ENCODE peak calls at places on chromosomes 5 and 9, in five cellular contexts. One of them, this sample, is unnamed.

GRCh38 chr5:59840200-59840601 is 53.3 kb downstream of the PDE4D start:
- DNase-seq in mesenchymal stem cell: peak; percentile 78
- DNase-seq in H1: no peak
- DNase-seq in IMR-90: peak; percentile 72
- DNase-seq in H9: no peak
- DNase-seq in this sample: no peak

GRCh38 chr5:90504743-90505142 is 24.6 kb downstream of the LYSMD3 start:
- DNase-seq in mesenchymal stem cell: no peak
- DNase-seq in H1: no peak
- DNase-seq in IMR-90: no peak
- DNase-seq in H9: no peak
- DNase-seq in this sample: no peak

GRCh38 chr9:104810421-104811339 is 46.8 kb downstream of the NIPSNAP3B start:
- DNase-seq in mesenchymal stem cell: peak; percentile 6
- DNase-seq in H1: no peak
- DNase-seq in IMR-90: peak; percentile 59
- DNase-seq in H9: no peak
- DNase-seq in this sample: no peak

GRCh38 chr9:114448706-114449105 is 56.6 kb downstream of the WHRN start:
- DNase-seq in mesenchymal stem cell: peak; percentile 5
- DNase-seq in H1: no peak
- DNase-seq in IMR-90: peak; percentile 18
- DNase-seq in H9: no peak
- DNase-seq in this sample: no peak

GRCh38 chr5:72465068-72465467 is 42.1 kb downstream of the ZNF366 start:
- DNase-seq in mesenchymal stem cell: no peak
- DNase-seq in H1: no peak
- DNase-seq in IMR-90: no peak
- DNase-seq in H9: no peak
- DNase-seq in this sample: no peak

GRCh38 chr9:136804509-136805206 is 3.1 kb upstream of the RABL6 start:
- DNase-seq in mesenchymal stem cell: no peak
- DNase-seq in H1: no peak
- DNase-seq in IMR-90: no peak
- DNase-seq in H9: no peak
- DNase-seq in this sample: no peak

GRCh38 chr9:71001780-71002386 is 119.5 kb downstream of the TRPM3 start:
- DNase-seq in mesenchymal stem cell: no peak
- DNase-seq in H1: no peak
- DNase-seq in IMR-90: peak; percentile 25
- DNase-seq in H9: peak; percentile 58
- DNase-seq in this sample: peak; percentile 18

GRCh38 chr5:127839072-127839471 is 135.9 kb downstream of the CCDC192 start:
- DNase-seq in mesenchymal stem cell: no peak
- DNase-seq in H1: no peak
- DNase-seq in IMR-90: no peak
- DNase-seq in H9: no peak
- DNase-seq in this sample: no peak

GRCh38 chr5:22899341-22899740 is 46.2 kb upstream of the CDH12 start:
- DNase-seq in mesenchymal stem cell: no peak
- DNase-seq in H1: no peak
- DNase-seq in IMR-90: no peak
- DNase-seq in H9: no peak
- DNase-seq in this sample: no peak

GRCh38 chr5:77024490-77024889 is 5.7 kb upstream of the AGGF1 start:
- DNase-seq in mesenchymal stem cell: no peak
- DNase-seq in H1: no peak
- DNase-seq in IMR-90: no peak
- DNase-seq in H9: no peak
- DNase-seq in this sample: no peak

GRCh38 chr5:145510324-145510723 is 324.8 kb downstream of the PRELID2 start:
- DNase-seq in mesenchymal stem cell: peak; percentile 54
- DNase-seq in H1: no peak
- DNase-seq in IMR-90: peak; percentile 71
- DNase-seq in H9: no peak
- DNase-seq in this sample: no peak

GRCh38 chr9:84230355-84231136 is 110.0 kb downstream of the SLC28A3 start:
- DNase-seq in mesenchymal stem cell: peak; percentile 48
- DNase-seq in H1: no peak
- DNase-seq in IMR-90: peak; percentile 10
- DNase-seq in H9: no peak
- DNase-seq in this sample: no peak

DNA sequence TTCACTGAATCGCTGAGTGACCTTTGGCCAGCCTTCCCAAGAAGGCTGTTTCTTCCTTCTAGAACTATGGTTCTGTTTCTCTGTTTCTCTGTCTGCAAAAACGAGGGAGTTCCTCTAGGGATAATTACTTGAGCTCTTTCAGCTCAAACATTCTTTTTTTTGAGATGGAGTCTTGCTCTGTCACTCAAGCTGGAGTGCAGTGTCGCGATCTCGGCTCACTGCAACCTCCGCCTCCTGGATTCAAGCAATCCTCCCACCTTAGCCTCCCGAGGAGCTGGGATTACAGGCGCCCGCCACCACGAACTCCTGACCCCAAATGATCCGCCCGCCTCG is 656 bp downstream of the TOMM5 start:
- DNase-seq in mesenchymal stem cell: no peak
- DNase-seq in H1: no peak
- DNase-seq in IMR-90: no peak
- DNase-seq in H9: no peak
- DNase-seq in this sample: no peak
- H3K14ac ChIP-seq in mesenchymal stem cell: no peak overlapping the region
- H3K14ac ChIP-seq in H1: no peak overlapping the region
- H3K14ac ChIP-seq in IMR-90: no peak overlapping the region
- H3K14ac ChIP-seq in H9: peak overlapping the region; percentile 99
- H3K14ac ChIP-seq in this sample: peak overlapping the region; percentile 98

GRCh38 chr5:124662261-124662781 is 84.1 kb downstream of the ZNF608 start:
- DNase-seq in mesenchymal stem cell: no peak
- DNase-seq in H1: no peak
- DNase-seq in IMR-90: no peak
- DNase-seq in H9: no peak
- DNase-seq in this sample: peak; percentile 51
- H3K4me1 ChIP-seq in mesenchymal stem cell: peaks cover 13% of the 10 kb centered on the region
- H3K4me1 ChIP-seq in H1: peaks cover 14% of the 10 kb centered on the region
- H3K4me1 ChIP-seq in IMR-90: peaks cover 29% of the 10 kb centered on the region
- H3K4me1 ChIP-seq in H9: peaks cover 25% of the 10 kb centered on the region
- H3K4me1 ChIP-seq in this sample: peaks cover 35% of the 10 kb centered on the region

DNA sequence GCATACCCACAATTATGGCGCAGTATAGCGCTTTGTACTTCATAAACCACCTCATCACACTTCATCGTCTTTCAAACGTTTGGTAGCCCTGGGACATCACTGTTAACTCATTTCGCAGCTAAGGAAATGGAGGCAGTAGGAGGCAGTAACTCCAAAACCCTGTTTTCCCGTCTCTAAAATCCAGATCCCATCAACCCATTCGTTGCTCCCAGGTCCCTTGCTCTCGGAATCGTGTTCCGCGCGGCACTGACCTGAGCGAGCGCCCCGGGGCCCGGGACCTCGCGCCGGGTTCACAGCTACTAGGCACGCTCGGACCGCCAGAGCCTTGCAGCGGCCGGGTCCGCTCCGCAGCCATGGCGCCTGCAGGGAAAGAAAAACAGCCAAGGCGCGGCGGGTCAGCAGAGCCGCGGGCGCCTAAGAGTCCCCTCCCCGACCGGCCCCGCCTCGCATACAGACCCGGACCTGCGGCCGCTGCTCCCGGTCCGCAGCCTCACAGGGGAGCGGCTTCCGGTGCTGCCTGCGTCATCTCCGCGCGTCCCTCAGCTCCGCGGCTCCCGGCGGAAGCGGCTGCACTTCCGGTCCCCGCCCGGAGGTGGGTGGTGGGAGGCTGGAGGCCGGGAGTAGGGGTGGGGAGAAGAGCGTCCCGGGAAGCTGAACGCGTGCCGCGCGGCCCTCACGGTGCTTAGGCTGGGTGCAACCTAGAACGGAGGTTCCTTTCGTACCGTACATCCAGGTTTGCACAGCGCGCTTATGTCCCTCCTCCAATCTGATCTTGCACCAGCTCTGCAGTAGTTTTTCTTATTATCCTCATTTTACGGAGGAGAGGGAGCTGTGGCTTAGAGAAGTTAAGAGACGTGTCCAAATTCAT is at the start of gene FBXW2:
- DNase-seq in mesenchymal stem cell: peak; percentile 93
- DNase-seq in H1: peak; percentile 91
- DNase-seq in IMR-90: peak; percentile 89
- DNase-seq in H9: peak; percentile 95
- DNase-seq in this sample: peak; percentile 88
- H3K14ac ChIP-seq in mesenchymal stem cell: no peak within 1 kb of the TSS
- H3K14ac ChIP-seq in H1: no peak within 1 kb of the TSS
- H3K14ac ChIP-seq in IMR-90: peak within 1 kb of the TSS; percentile 94
- H3K14ac ChIP-seq in H9: peak within 1 kb of the TSS; percentile 96
- H3K14ac ChIP-seq in this sample: peak within 1 kb of the TSS; percentile 39

GRCh38 chr5:140220032-140220697 is 45.2 kb downstream of the CYSTM1 start:
- DNase-seq in mesenchymal stem cell: peak; percentile 60
- DNase-seq in H1: no peak
- DNase-seq in IMR-90: peak; percentile 66
- DNase-seq in H9: no peak
- DNase-seq in this sample: peak; percentile 39

GRCh38 chr5:140220698-140221064 is 45.7 kb downstream of the CYSTM1 start:
- DNase-seq in mesenchymal stem cell: peak; percentile 50
- DNase-seq in H1: no peak
- DNase-seq in IMR-90: no peak
- DNase-seq in H9: no peak
- DNase-seq in this sample: no peak

GRCh38 chr5:140221697-140222223 is 46.8 kb downstream of the CYSTM1 start:
- DNase-seq in mesenchymal stem cell: peak; percentile 80
- DNase-seq in H1: no peak
- DNase-seq in IMR-90: peak; percentile 93
- DNase-seq in H9: no peak
- DNase-seq in this sample: no peak

GRCh38 chr5:140217299-140218026 is 42.5 kb downstream of the CYSTM1 start:
- DNase-seq in mesenchymal stem cell: no peak
- DNase-seq in H1: no peak
- DNase-seq in IMR-90: no peak
- DNase-seq in H9: no peak
- DNase-seq in this sample: no peak

GRCh38 chr5:140219068-140219971 is 44.3 kb downstream of the CYSTM1 start:
- DNase-seq in mesenchymal stem cell: no peak
- DNase-seq in H1: no peak
- DNase-seq in IMR-90: no peak
- DNase-seq in H9: no peak
- DNase-seq in this sample: no peak
- H3K4me1 ChIP-seq in mesenchymal stem cell: peaks cover 20% of the 10 kb centered on the region
- H3K4me1 ChIP-seq in H1: no peaks in the 10 kb centered on the region
- H3K4me1 ChIP-seq in IMR-90: peaks cover 12% of the 10 kb centered on the region
- H3K4me1 ChIP-seq in H9: no peaks in the 10 kb centered on the region
- H3K4me1 ChIP-seq in this sample: peaks cover 18% of the 10 kb centered on the region

GRCh38 chr9:6869081-6869948 is 111.5 kb downstream of the KDM4C start:
- DNase-seq in mesenchymal stem cell: peak; percentile 18
- DNase-seq in H1: no peak
- DNase-seq in IMR-90: no peak
- DNase-seq in H9: peak; percentile 45
- DNase-seq in this sample: no peak

GRCh38 chr9:6870149-6870548 is 112.4 kb downstream of the KDM4C start:
- DNase-seq in mesenchymal stem cell: no peak
- DNase-seq in H1: no peak
- DNase-seq in IMR-90: no peak
- DNase-seq in H9: no peak
- DNase-seq in this sample: no peak

GRCh38 chr9:6876195-6876594 is 118.4 kb downstream of the KDM4C start:
- DNase-seq in mesenchymal stem cell: no peak
- DNase-seq in H1: no peak
- DNase-seq in IMR-90: peak; percentile 23
- DNase-seq in H9: no peak
- DNase-seq in this sample: no peak

GRCh38 chr9:6873862-6874261 is 116.1 kb downstream of the KDM4C start:
- DNase-seq in mesenchymal stem cell: peak; percentile 2
- DNase-seq in H1: no peak
- DNase-seq in IMR-90: peak; percentile 56
- DNase-seq in H9: no peak
- DNase-seq in this sample: no peak

GRCh38 chr9:6870650-6871477 is 113.1 kb downstream of the KDM4C start:
- DNase-seq in mesenchymal stem cell: no peak
- DNase-seq in H1: no peak
- DNase-seq in IMR-90: no peak
- DNase-seq in H9: no peak
- DNase-seq in this sample: no peak
- H3K14ac ChIP-seq in mesenchymal stem cell: no peak overlapping the region
- H3K14ac ChIP-seq in H1: no peak overlapping the region
- H3K14ac ChIP-seq in IMR-90: no peak overlapping the region
- H3K14ac ChIP-seq in H9: no peak overlapping the region
- H3K14ac ChIP-seq in this sample: no peak overlapping the region

DNA sequence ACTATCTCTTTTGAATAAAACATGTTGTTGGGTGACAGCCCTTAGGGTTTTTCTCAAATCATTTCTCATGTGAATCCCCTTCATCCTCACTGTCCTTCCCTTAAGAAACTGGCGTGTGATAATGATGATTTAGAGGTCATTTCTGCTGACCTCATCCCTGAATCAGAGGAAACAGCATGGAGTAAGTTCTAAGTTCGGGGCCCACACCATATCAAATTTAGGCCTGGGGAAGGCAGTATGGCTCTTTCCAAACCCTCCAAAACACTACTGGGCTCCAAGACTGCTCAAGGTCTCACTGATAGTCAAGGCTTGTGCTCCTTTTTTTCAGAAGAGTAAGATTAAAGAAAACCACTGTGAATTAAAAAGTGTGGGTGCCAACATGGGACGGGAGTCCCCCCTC is 872 bp upstream of the SMIM3 start:
- DNase-seq in mesenchymal stem cell: peak; percentile 24
- DNase-seq in H1: no peak
- DNase-seq in IMR-90: no peak
- DNase-seq in H9: no peak
- DNase-seq in this sample: no peak
- H3K4me1 ChIP-seq in mesenchymal stem cell: peaks cover 22% of the 10 kb centered on the region
- H3K4me1 ChIP-seq in H1: peaks cover 4% of the 10 kb centered on the region
- H3K4me1 ChIP-seq in IMR-90: peaks cover 20% of the 10 kb centered on the region
- H3K4me1 ChIP-seq in H9: peaks cover 26% of the 10 kb centered on the region
- H3K4me1 ChIP-seq in this sample: peaks cover 10% of the 10 kb centered on the region